ENCODE peak calls at places on chromosome 14, in eight cellular contexts. One of them, this sample, is unnamed.

GRCh38 chr14:106737025-106737424 is 1210.6 kb downstream of the TMEM121 start:
- DNase-seq in SW 1271: no peak
- DNase-seq in fibroblast of lung: no peak
- DNase-seq in A673: no peak
- DNase-seq in T-cell: no peak
- DNase-seq in mesenchymal stem cell: no peak
- DNase-seq in amygdala: no peak
- DNase-seq in A549: no peak
- DNase-seq in this sample: no peak

GRCh38 chr14:94921870-94922585 is 152.1 kb upstream of the GSC start:
- DNase-seq in SW 1271: no peak
- DNase-seq in fibroblast of lung: no peak
- DNase-seq in A673: peak; percentile 50
- DNase-seq in T-cell: no peak
- DNase-seq in mesenchymal stem cell: no peak
- DNase-seq in amygdala: no peak
- DNase-seq in A549: no peak
- DNase-seq in this sample: no peak

GRCh38 chr14:55502746-55503284 is 62.4 kb upstream of the TBPL2 start:
- DNase-seq in SW 1271: no peak
- DNase-seq in fibroblast of lung: no peak
- DNase-seq in A673: no peak
- DNase-seq in T-cell: no peak
- DNase-seq in mesenchymal stem cell: no peak
- DNase-seq in amygdala: no peak
- DNase-seq in A549: no peak
- DNase-seq in this sample: no peak

GRCh38 chr14:21526672-21527319 is 650 bp upstream of the SALL2 start:
- DNase-seq in SW 1271: no peak
- DNase-seq in fibroblast of lung: no peak
- DNase-seq in A673: peak; percentile 45
- DNase-seq in T-cell: no peak
- DNase-seq in mesenchymal stem cell: no peak
- DNase-seq in amygdala: no peak
- DNase-seq in A549: no peak
- DNase-seq in this sample: no peak

GRCh38 chr14:34628681-34629135 is 1.2 kb downstream of the SNX6 start:
- DNase-seq in SW 1271: no peak
- DNase-seq in fibroblast of lung: no peak
- DNase-seq in A673: peak; percentile 14
- DNase-seq in T-cell: no peak
- DNase-seq in mesenchymal stem cell: peak; percentile 33
- DNase-seq in amygdala: no peak
- DNase-seq in A549: peak; percentile 26
- DNase-seq in this sample: peak; percentile 38

GRCh38 chr14:92452471-92452870 is 61.1 kb upstream of the RIN3 start:
- DNase-seq in SW 1271: no peak
- DNase-seq in fibroblast of lung: no peak
- DNase-seq in A673: no peak
- DNase-seq in T-cell: no peak
- DNase-seq in mesenchymal stem cell: no peak
- DNase-seq in amygdala: no peak
- DNase-seq in A549: no peak
- DNase-seq in this sample: no peak

GRCh38 chr14:92726135-92726932 is 22.1 kb downstream of the LGMN start:
- DNase-seq in SW 1271: no peak
- DNase-seq in fibroblast of lung: peak; percentile 93
- DNase-seq in A673: peak; percentile 15
- DNase-seq in T-cell: no peak
- DNase-seq in mesenchymal stem cell: peak; percentile 97
- DNase-seq in amygdala: no peak
- DNase-seq in A549: peak; percentile 93
- DNase-seq in this sample: peak; percentile 94

GRCh38 chr14:22925513-22925912 is 3.7 kb downstream of the PRMT5 start:
- DNase-seq in SW 1271: no peak
- DNase-seq in fibroblast of lung: no peak
- DNase-seq in A673: no peak
- DNase-seq in T-cell: no peak
- DNase-seq in mesenchymal stem cell: no peak
- DNase-seq in amygdala: no peak
- DNase-seq in A549: no peak
- DNase-seq in this sample: no peak

GRCh38 chr14:39430762-39431415 is 1.3 kb downstream of the FBXO33 start:
- DNase-seq in SW 1271: no peak
- DNase-seq in fibroblast of lung: peak; percentile 9
- DNase-seq in A673: peak; percentile 25
- DNase-seq in T-cell: no peak
- DNase-seq in mesenchymal stem cell: no peak
- DNase-seq in amygdala: no peak
- DNase-seq in A549: peak; percentile 4
- DNase-seq in this sample: no peak

GRCh38 chr14:58566979-58567378 is 70.8 kb upstream of the DACT1 start:
- DNase-seq in SW 1271: no peak
- DNase-seq in fibroblast of lung: no peak
- DNase-seq in A673: no peak
- DNase-seq in T-cell: no peak
- DNase-seq in mesenchymal stem cell: no peak
- DNase-seq in amygdala: no peak
- DNase-seq in A549: no peak
- DNase-seq in this sample: no peak

GRCh38 chr14:89958966-89959365 is 3.2 kb downstream of the TDP1 start:
- DNase-seq in SW 1271: no peak
- DNase-seq in fibroblast of lung: no peak
- DNase-seq in A673: no peak
- DNase-seq in T-cell: no peak
- DNase-seq in mesenchymal stem cell: no peak
- DNase-seq in amygdala: no peak
- DNase-seq in A549: no peak
- DNase-seq in this sample: peak; percentile 83

GRCh38 chr14:53027562-53027961 is 76.7 kb upstream of the FERMT2 start:
- DNase-seq in SW 1271: no peak
- DNase-seq in fibroblast of lung: no peak
- DNase-seq in A673: no peak
- DNase-seq in T-cell: no peak
- DNase-seq in mesenchymal stem cell: no peak
- DNase-seq in amygdala: no peak
- DNase-seq in A549: no peak
- DNase-seq in this sample: no peak

GRCh38 chr14:105193916-105194782 is 13.0 kb upstream of the NUDT14 start:
- DNase-seq in SW 1271: no peak
- DNase-seq in fibroblast of lung: no peak
- DNase-seq in A673: peak; percentile 74
- DNase-seq in T-cell: no peak
- DNase-seq in mesenchymal stem cell: no peak
- DNase-seq in amygdala: no peak
- DNase-seq in A549: no peak
- DNase-seq in this sample: peak; percentile 69

GRCh38 chr14:20606190-20606901 is 15.2 kb upstream of the RNASE12 start:
- DNase-seq in SW 1271: no peak
- DNase-seq in fibroblast of lung: peak; percentile 15
- DNase-seq in A673: peak; percentile 60
- DNase-seq in T-cell: no peak
- DNase-seq in mesenchymal stem cell: no peak
- DNase-seq in amygdala: peak; percentile 18
- DNase-seq in A549: peak; percentile 61
- DNase-seq in this sample: peak; percentile 83

GRCh38 chr14:25537846-25538455 is 488.0 kb upstream of the STXBP6 start:
- DNase-seq in SW 1271: no peak
- DNase-seq in fibroblast of lung: no peak
- DNase-seq in A673: peak; percentile 75
- DNase-seq in T-cell: no peak
- DNase-seq in mesenchymal stem cell: no peak
- DNase-seq in amygdala: peak; percentile 10
- DNase-seq in A549: peak; percentile 38
- DNase-seq in this sample: no peak

GRCh38 chr14:22536853-22537338 is 52.1 kb downstream of the DAD1 start:
- DNase-seq in SW 1271: peak; percentile 81
- DNase-seq in fibroblast of lung: peak; percentile 95
- DNase-seq in A673: peak; percentile 92
- DNase-seq in T-cell: no peak
- DNase-seq in mesenchymal stem cell: peak; percentile 97
- DNase-seq in amygdala: no peak
- DNase-seq in A549: peak; percentile 81
- DNase-seq in this sample: peak; percentile 99

GRCh38 chr14:91405241-91405721 is 12.3 kb downstream of the CCDC88C start:
- DNase-seq in SW 1271: no peak
- DNase-seq in fibroblast of lung: no peak
- DNase-seq in A673: no peak
- DNase-seq in T-cell: peak; percentile 61
- DNase-seq in mesenchymal stem cell: no peak
- DNase-seq in amygdala: no peak
- DNase-seq in A549: no peak
- DNase-seq in this sample: no peak

GRCh38 chr14:63290741-63291286 is 27.9 kb downstream of the GPHB5 start:
- DNase-seq in SW 1271: no peak
- DNase-seq in fibroblast of lung: no peak
- DNase-seq in A673: no peak
- DNase-seq in T-cell: no peak
- DNase-seq in mesenchymal stem cell: peak; percentile 29
- DNase-seq in amygdala: no peak
- DNase-seq in A549: no peak
- DNase-seq in this sample: no peak

GRCh38 chr14:101236496-101237240 is 324.6 kb upstream of the DIO3 start:
- DNase-seq in SW 1271: no peak
- DNase-seq in fibroblast of lung: no peak
- DNase-seq in A673: no peak
- DNase-seq in T-cell: no peak
- DNase-seq in mesenchymal stem cell: no peak
- DNase-seq in amygdala: no peak
- DNase-seq in A549: no peak
- DNase-seq in this sample: no peak

GRCh38 chr14:55579724-55580400 is at the start of gene KTN1:
- DNase-seq in SW 1271: peak; percentile 57
- DNase-seq in fibroblast of lung: peak; percentile 76
- DNase-seq in A673: peak; percentile 89
- DNase-seq in T-cell: peak; percentile 77
- DNase-seq in mesenchymal stem cell: peak; percentile 84
- DNase-seq in amygdala: peak; percentile 70
- DNase-seq in A549: peak; percentile 84
- DNase-seq in this sample: peak; percentile 87

GRCh38 chr14:87503711-87504110 is 489.3 kb downstream of the GALC start:
- DNase-seq in SW 1271: no peak
- DNase-seq in fibroblast of lung: no peak
- DNase-seq in A673: peak; percentile 12
- DNase-seq in T-cell: no peak
- DNase-seq in mesenchymal stem cell: no peak
- DNase-seq in amygdala: no peak
- DNase-seq in A549: no peak
- DNase-seq in this sample: no peak

GRCh38 chr14:97021571-97022171 is 224.5 kb downstream of the VRK1 start:
- DNase-seq in SW 1271: no peak
- DNase-seq in fibroblast of lung: no peak
- DNase-seq in A673: peak; percentile 28
- DNase-seq in T-cell: no peak
- DNase-seq in mesenchymal stem cell: no peak
- DNase-seq in amygdala: no peak
- DNase-seq in A549: peak; percentile 33
- DNase-seq in this sample: no peak

GRCh38 chr14:93285048-93285447 is 47.8 kb downstream of the BTBD7 start:
- DNase-seq in SW 1271: no peak
- DNase-seq in fibroblast of lung: peak; percentile 25
- DNase-seq in A673: no peak
- DNase-seq in T-cell: no peak
- DNase-seq in mesenchymal stem cell: peak; percentile 63
- DNase-seq in amygdala: no peak
- DNase-seq in A549: no peak
- DNase-seq in this sample: no peak

GRCh38 chr14:92637228-92637627 is 111.2 kb downstream of the LGMN start:
- DNase-seq in SW 1271: no peak
- DNase-seq in fibroblast of lung: peak; percentile 73
- DNase-seq in A673: peak; percentile 58
- DNase-seq in T-cell: no peak
- DNase-seq in mesenchymal stem cell: peak; percentile 47
- DNase-seq in amygdala: no peak
- DNase-seq in A549: no peak
- DNase-seq in this sample: no peak

GRCh38 chr14:23438130-23438893 is 2.9 kb upstream of the MYH7 start:
- DNase-seq in SW 1271: no peak
- DNase-seq in fibroblast of lung: no peak
- DNase-seq in A673: no peak
- DNase-seq in T-cell: no peak
- DNase-seq in mesenchymal stem cell: no peak
- DNase-seq in amygdala: no peak
- DNase-seq in A549: no peak
- DNase-seq in this sample: no peak

GRCh38 chr14:50497351-50497750 is 35.0 kb downstream of the MAP4K5 start:
- DNase-seq in SW 1271: no peak
- DNase-seq in fibroblast of lung: no peak
- DNase-seq in A673: no peak
- DNase-seq in T-cell: no peak
- DNase-seq in mesenchymal stem cell: no peak
- DNase-seq in amygdala: no peak
- DNase-seq in A549: no peak
- DNase-seq in this sample: no peak

GRCh38 chr14:64722842-64723447 is 18.7 kb downstream of the PLEKHG3 start:
- DNase-seq in SW 1271: no peak
- DNase-seq in fibroblast of lung: no peak
- DNase-seq in A673: no peak
- DNase-seq in T-cell: no peak
- DNase-seq in mesenchymal stem cell: no peak
- DNase-seq in amygdala: no peak
- DNase-seq in A549: no peak
- DNase-seq in this sample: no peak

GRCh38 chr14:100332797-100333196 is 9.7 kb downstream of the SLC25A47 start:
- DNase-seq in SW 1271: no peak
- DNase-seq in fibroblast of lung: no peak
- DNase-seq in A673: no peak
- DNase-seq in T-cell: no peak
- DNase-seq in mesenchymal stem cell: no peak
- DNase-seq in amygdala: no peak
- DNase-seq in A549: no peak
- DNase-seq in this sample: no peak